ENCODE peak calls at places on chromosomes 12 and 14, in eight cellular contexts. P is AG04450, R is H7, Z is bronchial epithelial cell, G is breast epithelium, B is uterus, M is choroid plexus epithelial cell, K is right cardiac atrium. V is an unnamed sample.

GRCh38 chr12:56029666-56030293 is 8.9 kb downstream of the IKZF4 start:
- DNase-seq in K (no peak), R (peak), M (peak), G (no peak), B (peak), Z (peak), P (no peak), V (no peak)

GRCh38 chr12:58204086-58204485 is 262.7 kb downstream of the ATP23 start:
- DNase-seq in R (no peak), B (no peak), P (no peak), K (no peak), M (peak), G (no peak), Z (no peak), V (no peak)

GRCh38 chr14:100165376-100165775 is 5.9 kb upstream of the DEGS2 start:
- DNase-seq in Z (no peak), M (no peak), P (no peak), B (no peak), K (peak), R (peak), G (no peak), V (no peak)

GRCh38 chr12:77325505-77325904 is 260.1 kb upstream of the E2F7 start:
- DNase-seq in Z (no peak), G (peak), P (no peak), R (peak), M (no peak), B (no peak), K (peak), V (no peak)

GRCh38 chr12:119809023-119809422 is 68.1 kb downstream of the CIT start:
- DNase-seq in B (no peak), G (no peak), R (no peak), Z (no peak), M (no peak), P (no peak), K (no peak), V (no peak)

GRCh38 chr12:42396473-42397259 is 70.7 kb downstream of the PPHLN1 start:
- DNase-seq in Z (no peak), G (no peak), B (no peak), P (no peak), R (no peak), M (no peak), K (no peak), V (no peak)

GRCh38 chr14:72947366-72948160 is 21.3 kb downstream of the DCAF4 start:
- DNase-seq in K (no peak), B (no peak), Z (peak), M (no peak), R (no peak), G (no peak), P (no peak), V (no peak)

GRCh38 chr12:39372929-39373328 is 70.0 kb downstream of the KIF21A start:
- DNase-seq in Z (peak), K (no peak), M (no peak), R (no peak), G (no peak), B (no peak), P (no peak), V (no peak)

GRCh38 chr12:62886796-62887195 is 48.2 kb downstream of the PPM1H start:
- DNase-seq in K (no peak), B (no peak), P (no peak), Z (no peak), M (no peak), R (no peak), G (no peak), V (no peak)

GRCh38 chr14:96424104-96424989 is 32.4 kb downstream of the AK7 start:
- DNase-seq in G (no peak), Z (peak), P (peak), M (peak), R (peak), B (no peak), K (peak), V (no peak)

GRCh38 chr12:13148532-13148847 is 45.0 kb upstream of the GSG1 start:
- DNase-seq in K (no peak), B (no peak), Z (no peak), G (no peak), P (no peak), M (no peak), R (no peak), V (no peak)

GRCh38 chr12:5260086-5260485 is 171.8 kb upstream of the NTF3 start:
- DNase-seq in P (no peak), B (no peak), K (no peak), M (no peak), R (no peak), Z (no peak), G (no peak), V (no peak)

GRCh38 chr14:59175404-59175803 is 13.1 kb upstream of the DAAM1 start:
- DNase-seq in K (no peak), M (no peak), P (no peak), B (no peak), R (no peak), G (no peak), Z (no peak), V (no peak)

GRCh38 chr14:58171090-58171489 is 19.1 kb upstream of the ARMH4 start:
- DNase-seq in G (peak), B (peak), K (peak), Z (peak), R (peak), P (peak), M (peak), V (peak)

GRCh38 chr12:10331642-10332239 is 24.1 kb downstream of the KLRD1 start:
- DNase-seq in G (no peak), R (peak), Z (peak), P (peak), M (peak), B (no peak), K (no peak), V (no peak)

GRCh38 chr14:64736271-64737131 is 32.3 kb downstream of the PLEKHG3 start:
- DNase-seq in G (no peak), M (no peak), P (no peak), K (peak), R (peak), B (no peak), Z (no peak), V (no peak)

GRCh38 chr12:109650808-109651207 is 62.8 kb upstream of the FAM222A start:
- DNase-seq in Z (no peak), M (no peak), R (no peak), B (no peak), G (no peak), P (no peak), K (no peak), V (no peak)

GRCh38 chr14:35883677-35884293 is 57.6 kb downstream of the BRMS1L start:
- DNase-seq in K (peak), P (no peak), Z (peak), M (peak), R (peak), B (no peak), G (no peak), V (no peak)

GRCh38 chr12:52909796-52910195 is 4.9 kb upstream of the KRT8 start:
- DNase-seq in B (no peak), M (no peak), R (no peak), Z (no peak), G (no peak), P (no peak), K (no peak), V (no peak)

GRCh38 chr12:107778383-107779015 is 4.0 kb downstream of the ASCL4 start:
- DNase-seq in M (no peak), B (no peak), R (no peak), G (no peak), Z (no peak), P (no peak), K (peak), V (no peak)

GRCh38 chr12:67751376-67751928 is 102.9 kb downstream of the DYRK2 start:
- DNase-seq in M (peak), P (no peak), R (no peak), G (no peak), Z (no peak), B (no peak), K (no peak), V (no peak)

GRCh38 chr12:10358131-10358530 is 31.7 kb downstream of the KLRK1 start:
- DNase-seq in R (no peak), Z (no peak), P (no peak), M (no peak), K (no peak), G (no peak), B (no peak), V (no peak)

GRCh38 chr12:101966496-101966895 is 89.1 kb downstream of the DRAM1 start:
- DNase-seq in M (no peak), P (no peak), B (no peak), R (no peak), G (no peak), Z (no peak), K (no peak), V (no peak)

GRCh38 chr12:56878010-56878339 is 56.2 kb downstream of the SDR9C7 start:
- DNase-seq in Z (no peak), K (no peak), R (no peak), P (no peak), G (no peak), M (peak), B (no peak), V (no peak)

GRCh38 chr14:58107041-58107440 is 45.0 kb downstream of the ARMH4 start:
- DNase-seq in K (no peak), P (no peak), B (no peak), M (no peak), Z (no peak), R (no peak), G (no peak), V (no peak)

GRCh38 chr12:13566286-13566685 is 369.8 kb downstream of the EMP1 start:
- DNase-seq in M (peak), G (no peak), R (no peak), B (no peak), K (no peak), Z (peak), P (no peak), V (no peak)

GRCh38 chr12:53972722-53973092 is 219 bp upstream of the HOXC11 start:
- DNase-seq in Z (no peak), K (no peak), P (no peak), R (no peak), B (no peak), M (no peak), G (no peak), V (no peak)

GRCh38 chr14:60653388-60653690 is 4.1 kb upstream of the SIX1 start:
- DNase-seq in K (no peak), G (no peak), B (no peak), M (no peak), Z (no peak), P (no peak), R (peak), V (no peak)
- H3K4me3 ChIP-seq in K (no peak), G (no peak), B (no peak), M (peak), Z (no peak), P (peak), R (no peak), V (no peak)

DNA sequence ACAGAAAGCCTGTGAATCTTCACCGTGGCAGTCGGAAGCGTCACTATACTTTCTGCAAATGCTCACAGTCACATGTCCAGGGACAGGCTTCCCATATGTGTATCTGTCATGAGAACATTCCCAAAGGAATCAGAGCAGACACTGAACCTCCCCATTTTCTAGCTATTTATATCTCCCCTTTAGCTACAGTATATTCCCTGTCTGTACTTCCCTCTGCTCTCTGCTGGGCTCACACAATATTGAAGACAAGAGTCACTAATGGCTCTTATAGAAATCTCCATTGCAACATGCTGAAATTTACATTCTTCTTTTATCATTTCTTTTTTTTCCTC is 8.2 kb downstream of the A2M start:
- DNase-seq in Z (no peak), P (no peak), M (no peak), R (no peak), K (no peak), G (no peak), B (no peak), V (no peak)
- H3K4me3 ChIP-seq in Z (no peak), P (no peak), M (no peak), R (no peak), K (no peak), G (no peak), B (no peak), V (no peak)

GRCh38 chr14:104136472-104137296 is 1.7 kb upstream of the KIF26A start:
- DNase-seq in R (peak), P (no peak), K (peak), Z (no peak), M (no peak), B (no peak), G (no peak), V (no peak)

GRCh38 chr14:104135904-104136471 is 2.4 kb upstream of the KIF26A start:
- DNase-seq in R (peak), Z (no peak), K (peak), B (no peak), G (no peak), P (no peak), M (no peak), V (no peak)

GRCh38 chr14:104133496-104133895 is 4.9 kb upstream of the KIF26A start:
- DNase-seq in R (peak), K (peak), P (no peak), M (no peak), G (no peak), Z (no peak), B (no peak), V (peak)

GRCh38 chr14:104134061-104134965 is 4.1 kb upstream of the KIF26A start:
- DNase-seq in Z (no peak), P (no peak), M (no peak), R (peak), B (no peak), G (no peak), K (peak), V (no peak)

GRCh38 chr14:104135121-104135903 is 3.1 kb upstream of the KIF26A start:
- DNase-seq in R (peak), Z (peak), P (no peak), B (no peak), K (peak), M (peak), G (no peak), V (no peak)
- H3K4me3 ChIP-seq in R (peak), Z (no peak), P (no peak), B (no peak), K (no peak), M (no peak), G (no peak), V (no peak)

GRCh38 chr14:90900712-90901111 is 84.5 kb upstream of the TTC7B start:
- DNase-seq in G (no peak), Z (peak), R (no peak), M (peak), B (no peak), P (no peak), K (no peak), V (no peak)

GRCh38 chr14:90903101-90903500 is 86.9 kb upstream of the TTC7B start:
- DNase-seq in M (peak), K (peak), P (peak), B (peak), R (peak), G (no peak), Z (peak), V (peak)

GRCh38 chr14:90907178-90907577 is 90.9 kb upstream of the TTC7B start:
- DNase-seq in P (no peak), G (no peak), K (no peak), M (no peak), R (no peak), Z (no peak), B (no peak), V (no peak)

GRCh38 chr14:90911121-90911520 is 94.9 kb upstream of the TTC7B start:
- DNase-seq in R (no peak), B (no peak), M (peak), Z (no peak), K (no peak), G (no peak), P (no peak), V (no peak)

GRCh38 chr14:90905531-90905930 is 89.3 kb upstream of the TTC7B start:
- DNase-seq in P (no peak), M (no peak), G (no peak), B (no peak), Z (peak), R (no peak), K (no peak), V (no peak)
- H3K4me3 ChIP-seq in P (no peak), M (no peak), G (no peak), B (no peak), Z (no peak), R (no peak), K (no peak), V (no peak)

DNA sequence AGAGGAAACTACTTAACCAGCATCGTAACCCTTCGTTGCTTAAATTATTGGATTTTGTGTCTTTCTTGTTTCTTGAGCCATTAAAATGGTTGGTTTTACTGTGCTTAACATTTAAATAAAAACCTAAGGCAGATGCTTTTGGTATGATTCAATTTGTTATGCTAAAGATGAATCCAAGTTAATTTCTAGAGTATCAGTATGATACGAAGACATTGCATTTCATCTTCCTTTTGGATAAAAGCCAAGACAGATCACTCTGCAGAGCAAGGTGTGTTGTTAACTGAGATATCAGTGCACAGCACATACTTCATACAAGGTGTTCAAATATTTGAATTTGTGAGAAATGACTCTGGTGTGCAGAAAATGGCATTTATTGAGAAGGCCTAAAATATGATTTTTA is 480.5 kb downstream of the PCNX1 start:
- DNase-seq in M (no peak), K (no peak), B (no peak), G (no peak), Z (no peak), P (no peak), R (no peak), V (no peak)
- H3K4me3 ChIP-seq in M (no peak), K (no peak), B (no peak), G (no peak), Z (no peak), P (no peak), R (no peak), V (no peak)

GRCh38 chr12:130044991-130045621 is 117.2 kb upstream of the FZD10 start:
- DNase-seq in K (no peak), B (no peak), P (no peak), G (no peak), Z (no peak), R (peak), M (no peak), V (no peak)
- H3K4me3 ChIP-seq in K (no peak), B (no peak), P (no peak), G (no peak), Z (no peak), R (no peak), M (no peak), V (no peak)

DNA sequence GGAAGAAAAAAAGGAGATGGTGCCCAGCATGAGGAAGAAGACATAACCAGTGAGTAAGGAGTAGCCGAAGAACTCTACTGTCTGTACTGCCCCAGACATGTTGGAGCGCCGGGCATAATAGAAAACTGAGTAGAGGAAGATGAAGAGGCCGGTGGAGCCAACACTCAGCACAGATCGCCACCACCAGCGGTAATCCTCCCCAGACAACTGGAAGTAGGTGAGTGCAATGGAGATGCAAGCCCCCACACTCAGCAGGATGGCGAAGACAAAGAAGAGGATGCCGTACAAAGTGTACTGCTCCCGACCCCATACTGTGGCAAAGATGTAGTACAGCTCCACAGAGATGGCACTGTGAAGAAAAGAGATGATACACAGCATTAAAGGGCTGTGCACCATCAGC is 844 bp upstream of the IPO4 start:
- DNase-seq in K (peak), Z (no peak), M (no peak), R (no peak), B (no peak), G (no peak), P (no peak), V (no peak)
- H3K4me3 ChIP-seq in K (no peak), Z (no peak), M (no peak), R (no peak), B (no peak), G (no peak), P (no peak), V (no peak)

GRCh38 chr14:52948836-52949235 is 2.0 kb downstream of the FERMT2 start:
- DNase-seq in K (no peak), B (no peak), R (peak), M (no peak), G (no peak), P (no peak), Z (no peak), V (no peak)
- H3K4me3 ChIP-seq in K (peak), B (peak), R (peak), M (peak), G (peak), P (peak), Z (no peak), V (peak)

GRCh38 chr12:48183876-48184548 is 568 bp downstream of the CCDC184 start:
- DNase-seq in M (no peak), G (no peak), R (peak), B (no peak), Z (no peak), K (no peak), P (no peak), V (no peak)

GRCh38 chr12:48183091-48183875 is at the start of gene CCDC184:
- DNase-seq in M (peak), Z (peak), B (peak), R (peak), G (no peak), K (peak), P (no peak), V (peak)

GRCh38 chr12:48184549-48184922 is 1.1 kb downstream of the CCDC184 start:
- DNase-seq in P (no peak), B (no peak), Z (no peak), K (peak), G (no peak), M (no peak), R (peak), V (no peak)

GRCh38 chr12:48180857-48181495 is 2.5 kb upstream of the CCDC184 start:
- DNase-seq in Z (no peak), B (no peak), G (no peak), R (no peak), K (no peak), M (no peak), P (no peak), V (no peak)

GRCh38 chr12:48182659-48183058 is 785 bp upstream of the CCDC184 start:
- DNase-seq in G (no peak), M (no peak), P (no peak), B (no peak), R (no peak), Z (no peak), K (no peak), V (no peak)
- H3K4me3 ChIP-seq in G (peak), M (peak), P (peak), B (peak), R (peak), Z (peak), K (peak), V (peak)

V was measured in sigmoid colon.